ENCODE peak calls at places on chromosomes 12 and 14, in four cellular contexts. G, Q, P and F are unnamed samples. For H3K9me3 and H3K27me3, the result is how much of the 10 kb centered on the place peaks cover.

GRCh38 chr14:100417466-100417865 is 94.3 kb downstream of the SLC25A47 start:
- DNase-seq in G (peak), Q (no peak), P (peak), F (no peak)

GRCh38 chr12:130118181-130118580 is 44.1 kb upstream of the FZD10 start:
- DNase-seq in G (no peak), Q (no peak), P (no peak), F (no peak)

GRCh38 chr12:121295123-121295745 is 1.3 kb downstream of the CAMKK2 start:
- DNase-seq in G (no peak), Q (no peak), P (peak), F (no peak)

GRCh38 chr12:111687255-111687654 is 1.4 kb downstream of the ACAD10 start:
- DNase-seq in G (no peak), Q (no peak), P (no peak), F (no peak)

GRCh38 chr14:87894920-87895319 is 98.1 kb downstream of the GALC start:
- DNase-seq in G (no peak), Q (no peak), P (no peak), F (no peak)

GRCh38 chr12:13288501-13288900 is 92.0 kb downstream of the EMP1 start:
- DNase-seq in G (no peak), Q (no peak), P (no peak), F (no peak)

GRCh38 chr12:107368586-107368985 is 275.2 kb upstream of the CRY1 start:
- DNase-seq in G (no peak), Q (no peak), P (no peak), F (no peak)

GRCh38 chr12:88985631-88986030 is 366.7 kb downstream of the DUSP6 start:
- DNase-seq in G (no peak), Q (no peak), P (no peak), F (no peak)

GRCh38 chr14:84017533-84017932 is 1512.4 kb upstream of the FLRT2 start:
- DNase-seq in G (no peak), Q (no peak), P (no peak), F (no peak)

GRCh38 chr14:32330356-32331226 is 1.5 kb downstream of the AKAP6 start:
- DNase-seq in G (no peak), Q (no peak), P (peak), F (no peak)

GRCh38 chr14:26128931-26129674 is 468.7 kb downstream of the NOVA1 start:
- DNase-seq in G (no peak), Q (no peak), P (no peak), F (no peak)

GRCh38 chr14:26137161-26137560 is 460.7 kb downstream of the NOVA1 start:
- DNase-seq in G (no peak), Q (no peak), P (no peak), F (no peak)

GRCh38 chr14:26130690-26131089 is 467.1 kb downstream of the NOVA1 start:
- DNase-seq in G (no peak), Q (no peak), P (no peak), F (no peak)

GRCh38 chr14:26132061-26132460 is 465.8 kb downstream of the NOVA1 start:
- DNase-seq in G (no peak), Q (no peak), P (no peak), F (no peak)
- H3K9me3 ChIP-seq in G (under half), Q (under half), P (under half), F (under half)

GRCh38 chr12:48445538-48445937 is 26.8 kb upstream of the ANP32D start:
- DNase-seq in G (no peak), Q (no peak), P (no peak), F (no peak)
- H3K27me3 ChIP-seq in G (under half), Q (under half), P (under half), F (under half)

GRCh38 chr14:99393059-99393655 is 87.5 kb downstream of the SETD3 start:
- DNase-seq in G (no peak), Q (no peak), P (peak), F (peak)
- H3K9me3 ChIP-seq in G (under half), Q (under half), P (under half), F (under half)

GRCh38 chr14:76480426-76480825 is 104.5 kb downstream of the ESRRB start:
- DNase-seq in G (no peak), Q (no peak), P (no peak), F (no peak)
- H3K27me3 ChIP-seq in G (under half), Q (under half), P (under half), F (under half)